ENCODE peak calls at places on chromosomes 16 and 17, in seven cellular contexts. D, U, P, E, B, A and H are unnamed samples.
A peak's percentile ranks its signal among the peaks of the same experiment; 100 is the strongest.

GRCh38 chr17:61806941-61807340 is 56.4 kb downstream of the BRIP1 start:
- DNase-seq in D (no peak), P (no peak), U (no peak), E (no peak), B (no peak), A (no peak), H (no peak)

GRCh38 chr16:66517586-66518263 is 32.2 kb downstream of the TK2 start:
- DNase-seq in A (no peak), P (peak; percentile 50), E (no peak), B (no peak), D (no peak), U (no peak), H (no peak)

GRCh38 chr17:50102164-50102991 is 7.2 kb downstream of the PDK2 start:
- DNase-seq in D (peak; percentile 70), E (no peak), U (no peak), B (no peak), P (peak; percentile 82), A (no peak), H (no peak)

GRCh38 chr17:49739662-49740271 is 24.2 kb downstream of the FAM117A start:
- DNase-seq in D (no peak), A (peak; percentile 84), P (peak; percentile 84), E (peak; percentile 83), U (no peak), B (peak; percentile 76), H (no peak)

GRCh38 chr16:22007509-22008214 is at the start of gene MOSMO:
- DNase-seq in P (peak; percentile 80), D (peak; percentile 59), A (peak; percentile 77), E (peak; percentile 53), U (no peak), B (peak; percentile 76), H (no peak)

GRCh38 chr16:4917117-4917516 is 19.8 kb downstream of the PPL start:
- DNase-seq in B (no peak), P (no peak), D (no peak), U (peak; percentile 11), E (no peak), A (no peak), H (no peak)

GRCh38 chr17:77779711-77780539 is 178.6 kb upstream of the TNRC6C start:
- DNase-seq in B (no peak), P (peak; percentile 41), U (no peak), D (peak; percentile 60), E (no peak), A (no peak), H (no peak)

GRCh38 chr17:56887552-56888467 is 26.0 kb downstream of the TRIM25 start:
- DNase-seq in A (no peak), U (no peak), B (no peak), P (no peak), E (no peak), D (no peak), H (no peak)

GRCh38 chr17:12665263-12666210 is at the start of gene MYOCD:
- DNase-seq in D (no peak), E (no peak), A (peak; percentile 3), U (no peak), B (no peak), P (peak; percentile 46), H (no peak)

GRCh38 chr16:49643429-49644142 is 212.3 kb downstream of the ZNF423 start:
- DNase-seq in U (peak; percentile 68), A (no peak), B (no peak), E (no peak), D (no peak), P (no peak), H (no peak)

GRCh38 chr16:61926766-61927165 is 109.5 kb downstream of the CDH8 start:
- DNase-seq in D (no peak), P (no peak), B (no peak), U (no peak), E (no peak), A (no peak), H (no peak)

GRCh38 chr16:56401482-56401881 is 23.9 kb downstream of the AMFR start:
- DNase-seq in A (no peak), B (no peak), U (no peak), P (no peak), D (no peak), E (no peak), H (no peak)

GRCh38 chr17:82935944-82936767 is 96.3 kb upstream of the ZNF750 start:
- DNase-seq in B (no peak), A (no peak), U (no peak), D (no peak), P (peak; percentile 11), E (no peak), H (no peak)

GRCh38 chr17:32266389-32267269 is 997 bp downstream of the RHBDL3 start:
- DNase-seq in B (peak; percentile 23), A (peak; percentile 38), P (no peak), E (no peak), U (no peak), D (peak; percentile 23), H (no peak)

GRCh38 chr16:8622315-8622656 is 788 bp downstream of the METTL22 start:
- DNase-seq in D (no peak), B (no peak), A (no peak), P (no peak), U (no peak), E (no peak), H (no peak)

GRCh38 chr17:63458478-63458877 is 12.4 kb upstream of the CYB561 start:
- DNase-seq in B (no peak), P (no peak), E (no peak), D (no peak), A (no peak), U (no peak), H (no peak)

GRCh38 chr17:39239640-39240314 is 14.0 kb upstream of the STAC2 start:
- DNase-seq in A (peak; percentile 78), P (no peak), B (peak; percentile 71), U (no peak), E (no peak), D (no peak), H (no peak)

GRCh38 chr16:19781196-19781595 is 63.1 kb downstream of the IQCK start:
- DNase-seq in U (no peak), B (no peak), P (no peak), E (no peak), A (no peak), D (no peak), H (no peak)

GRCh38 chr16:4888428-4889135 is 41.3 kb downstream of the UBN1 start:
- DNase-seq in P (no peak), U (no peak), D (no peak), A (no peak), E (no peak), B (no peak), H (no peak)

GRCh38 chr16:51636913-51637743 is 486.1 kb upstream of the SALL1 start:
- DNase-seq in A (no peak), D (no peak), P (no peak), E (no peak), U (no peak), B (no peak), H (peak; percentile 29)

GRCh38 chr17:20009302-20010098 is at the start of gene SPECC1:
- DNase-seq in A (peak; percentile 89), B (peak; percentile 85), D (peak; percentile 82), P (peak; percentile 84), E (peak; percentile 82), U (no peak), H (peak; percentile 52)

GRCh38 chr17:11952610-11953009 is 44.7 kb downstream of the ZNF18 start:
- DNase-seq in B (no peak), P (no peak), U (no peak), E (no peak), D (no peak), A (no peak), H (no peak)

GRCh38 chr17:82692268-82692667 is 6.2 kb downstream of the RAB40B start:
- DNase-seq in U (no peak), D (no peak), A (no peak), B (no peak), P (no peak), E (no peak), H (no peak)

GRCh38 chr16:85615014-85615851 is 2.1 kb downstream of the GSE1 start:
- DNase-seq in E (no peak), D (no peak), B (peak; percentile 66), U (no peak), A (peak; percentile 79), P (peak; percentile 56), H (no peak)

GRCh38 chr16:85634747-85635544 is 21.8 kb downstream of the GSE1 start:
- DNase-seq in U (no peak), A (no peak), B (no peak), E (no peak), D (no peak), P (no peak), H (no peak)

GRCh38 chr17:38898812-38899348 is 26.5 kb upstream of the LASP1NB start:
- DNase-seq in B (peak; percentile 85), D (no peak), U (no peak), E (no peak), A (peak; percentile 92), P (no peak), H (no peak)

GRCh38 chr16:57576429-57576870 is 34.0 kb downstream of the ADGRG5 start:
- DNase-seq in B (peak; percentile 83), E (peak; percentile 78), P (peak; percentile 73), U (no peak), D (peak; percentile 67), A (peak; percentile 88), H (peak; percentile 64)

GRCh38 chr17:5526821-5527598 is 40.6 kb downstream of the MIS12 start:
- DNase-seq in U (peak; percentile 93), D (peak; percentile 87), A (peak; percentile 80), B (peak; percentile 43), E (no peak), P (peak; percentile 67), H (no peak)

GRCh38 chr17:19366637-19366972 is 4.1 kb upstream of the B9D1 start:
- DNase-seq in B (no peak), D (no peak), A (no peak), U (no peak), E (no peak), P (no peak), H (no peak)

GRCh38 chr16:66389256-66390175 is 23.0 kb downstream of the CDH5 start:
- DNase-seq in B (no peak), U (no peak), P (no peak), A (no peak), D (no peak), E (no peak), H (peak; percentile 90)

GRCh38 chr17:4184811-4185210 is 41.8 kb downstream of the CYB5D2 start:
- DNase-seq in P (no peak), B (no peak), E (no peak), A (no peak), U (no peak), D (no peak), H (no peak)

GRCh38 chr17:11334493-11334892 is 93.5 kb downstream of the SHISA6 start:
- DNase-seq in D (no peak), A (no peak), B (no peak), P (no peak), E (no peak), U (no peak), H (no peak)

GRCh38 chr16:47888142-47888541 is 267.7 kb downstream of the ABCC12 start:
- DNase-seq in B (no peak), P (no peak), A (no peak), E (no peak), U (no peak), D (no peak), H (no peak)